ENCODE peak calls at places on chromosomes 13 and 19, in six cellular contexts. B is HCT116, F is A549, E is K562, M is GM12878, X is GM23338. V is an unnamed sample.

GRCh38 chr13:39310961-39311360 is 272.7 kb downstream of the NHLRC3 start:
- DNase-seq in B (no peak), F (no peak), E (no peak), M (no peak), X (no peak), V (no peak)

GRCh38 chr13:44277459-44277858 is 96.2 kb upstream of the SERP2 start:
- DNase-seq in B (no peak), F (no peak), E (no peak), M (no peak), X (no peak), V (no peak)

GRCh38 chr19:29623726-29624488 is 17.8 kb downstream of the POP4 start:
- DNase-seq in B (no peak), F (no peak), E (peak; percentile 38), M (no peak), X (no peak), V (no peak)

GRCh38 chr19:11736696-11737095 is 2.0 kb downstream of the ZNF823 start:
- DNase-seq in B (no peak), F (no peak), E (peak; percentile 76), M (peak; percentile 40), X (peak; percentile 3), V (no peak)

GRCh38 chr19:934865-935422 is 9.1 kb downstream of the ARID3A start:
- DNase-seq in B (no peak), F (peak; percentile 38), E (no peak), M (no peak), X (no peak), V (no peak)

GRCh38 chr13:67353031-67353430 is 122.9 kb upstream of the PCDH9 start:
- DNase-seq in B (no peak), F (no peak), E (no peak), M (no peak), X (no peak), V (no peak)

GRCh38 chr19:13079542-13079986 is 23.1 kb downstream of the LYL1 start:
- DNase-seq in B (no peak), F (no peak), E (peak; percentile 88), M (no peak), X (no peak), V (no peak)

GRCh38 chr19:45955905-45956608 is 17.6 kb downstream of the NOVA2 start:
- DNase-seq in B (peak; percentile 35), F (peak; percentile 81), E (no peak), M (no peak), X (no peak), V (no peak)

GRCh38 chr19:31338069-31338767 is 11.0 kb downstream of the TSHZ3 start:
- DNase-seq in B (no peak), F (peak; percentile 50), E (peak; percentile 56), M (no peak), X (peak; percentile 89), V (no peak)

GRCh38 chr13:114263590-114263989 is 17.8 kb upstream of the UPF3A start:
- DNase-seq in B (no peak), F (no peak), E (no peak), M (peak; percentile 9), X (no peak), V (no peak)

GRCh38 chr13:67383358-67383757 is 153.2 kb upstream of the PCDH9 start:
- DNase-seq in B (no peak), F (peak; percentile 29), E (no peak), M (no peak), X (no peak), V (peak; percentile 30)

GRCh38 chr19:46461537-46461936 is 9.8 kb downstream of the PNMA8A start:
- DNase-seq in B (no peak), F (no peak), E (no peak), M (no peak), X (no peak), V (no peak)

GRCh38 chr13:52459668-52460067 is 4.4 kb downstream of the CKAP2 start:
- DNase-seq in B (no peak), F (no peak), E (no peak), M (no peak), X (no peak), V (peak; percentile 38)

GRCh38 chr13:36919833-36920611 is at the start of gene SMAD9:
- DNase-seq in B (peak; percentile 1), F (peak; percentile 18), E (peak; percentile 52), M (no peak), X (peak; percentile 78), V (no peak)

GRCh38 chr19:34904846-34905527 is 21.7 kb upstream of the ZNF30 start:
- DNase-seq in B (no peak), F (no peak), E (no peak), M (no peak), X (peak; percentile 61), V (no peak)

GRCh38 chr13:73168993-73169401 is 110.2 kb downstream of the KLF5 start:
- DNase-seq in B (no peak), F (no peak), E (no peak), M (no peak), X (no peak), V (no peak)

GRCh38 chr19:50933640-50934039 is 19.2 kb downstream of the KLK5 start:
- DNase-seq in B (no peak), F (peak; percentile 84), E (no peak), M (no peak), X (no peak), V (no peak)
- TF ChIP-seq REST in B (no peak), F (no peak), E (no peak), M (no peak), X (no peak), V (no peak)

GRCh38 chr13:48782429-48782840 is 128.7 kb downstream of the CYSLTR2 start:
- DNase-seq in B (no peak), F (peak; percentile 4), E (no peak), M (no peak), X (no peak), V (no peak)

GRCh38 chr13:48783831-48784230 is 130.1 kb downstream of the CYSLTR2 start:
- DNase-seq in B (no peak), F (no peak), E (no peak), M (no peak), X (no peak), V (no peak)

GRCh38 chr13:48783181-48783630 is 129.5 kb downstream of the CYSLTR2 start:
- DNase-seq in B (no peak), F (peak; percentile 88), E (no peak), M (no peak), X (no peak), V (peak; percentile 4)

GRCh38 chr13:48778551-48779088 is 124.9 kb downstream of the CYSLTR2 start:
- DNase-seq in B (no peak), F (no peak), E (no peak), M (no peak), X (no peak), V (no peak)

DNA sequence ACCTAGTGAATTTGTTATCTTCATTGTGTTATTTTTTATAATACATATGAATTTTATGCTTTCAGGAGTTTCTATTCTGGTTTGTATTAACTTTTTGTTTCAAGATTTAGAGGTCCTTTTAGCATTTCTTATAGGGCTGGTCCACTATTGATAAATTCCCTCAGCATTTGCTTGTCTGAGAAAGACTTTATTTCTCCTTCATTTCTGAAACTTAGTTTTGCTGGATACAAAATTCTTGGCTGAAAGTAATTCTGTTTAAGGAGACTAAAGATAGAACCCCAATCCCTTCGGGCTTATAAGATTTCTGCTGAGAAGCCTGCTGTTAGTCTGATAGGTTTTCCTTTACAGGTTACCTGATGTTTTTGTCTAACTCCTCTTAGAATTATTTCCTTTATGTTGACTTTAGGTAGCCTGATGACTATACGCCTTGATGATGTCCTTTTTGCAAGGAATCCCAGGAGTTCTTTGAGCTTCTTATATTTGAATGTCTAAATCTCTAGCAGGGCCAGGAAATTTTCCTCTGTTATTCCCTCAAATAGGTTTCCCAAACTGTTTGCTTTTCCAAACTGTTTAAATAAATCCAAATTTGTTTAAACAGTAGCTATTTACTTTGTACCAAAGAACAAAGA is 127.1 kb downstream of the CYSLTR2 start:
- DNase-seq in B (no peak), F (no peak), E (no peak), M (no peak), X (no peak), V (no peak)
- TF ChIP-seq REST in B (no peak), F (no peak), E (no peak), M (no peak), X (no peak), V (no peak)

DNA sequence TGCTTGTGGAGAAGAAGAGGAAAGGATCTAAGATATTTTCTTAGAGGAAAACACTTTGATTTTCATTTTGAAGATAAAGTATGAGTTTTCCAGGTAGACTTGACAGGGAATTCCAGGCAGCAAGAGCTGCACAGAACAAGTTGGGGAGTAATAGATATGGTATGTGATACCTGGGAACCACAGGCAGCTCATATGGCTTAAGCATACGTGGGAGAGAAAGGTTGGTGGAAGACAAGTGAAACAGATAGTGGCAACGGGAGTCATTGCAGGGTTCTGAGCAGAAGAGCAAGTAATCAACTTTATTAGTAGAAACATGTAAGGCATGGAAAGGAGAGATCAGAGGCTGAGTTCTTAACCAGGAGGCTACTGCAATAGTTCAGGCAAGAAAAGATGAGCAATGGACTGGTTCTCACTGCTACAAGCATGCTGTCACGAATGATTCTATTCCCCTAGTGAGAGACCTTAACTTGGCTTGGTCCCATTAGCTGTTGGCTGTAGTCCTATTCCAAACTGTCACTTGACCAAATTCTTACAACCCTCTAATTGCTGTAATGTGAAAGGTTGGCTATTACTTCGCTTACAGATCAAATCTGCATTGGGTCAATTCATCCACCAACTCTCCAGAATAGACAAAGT is 217.9 kb downstream of the VWA8 start:
- DNase-seq in B (no peak), F (no peak), E (no peak), M (no peak), X (no peak), V (no peak)
- TF ChIP-seq REST in B (no peak), F (no peak), E (no peak), M (no peak), X (no peak), V (no peak)

GRCh38 chr19:49589391-49589790 is 1.6 kb upstream of the PRR12 start:
- DNase-seq in B (no peak), F (no peak), E (no peak), M (no peak), X (no peak), V (no peak)

GRCh38 chr19:49590071-49590970 is 661 bp upstream of the PRR12 start:
- DNase-seq in B (peak; percentile 97), F (peak; percentile 99), E (peak; percentile 97), M (peak; percentile 91), X (peak; percentile 100), V (peak; percentile 56)

GRCh38 chr19:49590971-49591730 is at the start of gene PRR12:
- DNase-seq in B (no peak), F (peak; percentile 88), E (peak; percentile 89), M (no peak), X (peak; percentile 83), V (no peak)

GRCh38 chr19:49587227-49587626 is 3.8 kb upstream of the PRR12 start:
- DNase-seq in B (no peak), F (no peak), E (no peak), M (no peak), X (no peak), V (no peak)

DNA sequence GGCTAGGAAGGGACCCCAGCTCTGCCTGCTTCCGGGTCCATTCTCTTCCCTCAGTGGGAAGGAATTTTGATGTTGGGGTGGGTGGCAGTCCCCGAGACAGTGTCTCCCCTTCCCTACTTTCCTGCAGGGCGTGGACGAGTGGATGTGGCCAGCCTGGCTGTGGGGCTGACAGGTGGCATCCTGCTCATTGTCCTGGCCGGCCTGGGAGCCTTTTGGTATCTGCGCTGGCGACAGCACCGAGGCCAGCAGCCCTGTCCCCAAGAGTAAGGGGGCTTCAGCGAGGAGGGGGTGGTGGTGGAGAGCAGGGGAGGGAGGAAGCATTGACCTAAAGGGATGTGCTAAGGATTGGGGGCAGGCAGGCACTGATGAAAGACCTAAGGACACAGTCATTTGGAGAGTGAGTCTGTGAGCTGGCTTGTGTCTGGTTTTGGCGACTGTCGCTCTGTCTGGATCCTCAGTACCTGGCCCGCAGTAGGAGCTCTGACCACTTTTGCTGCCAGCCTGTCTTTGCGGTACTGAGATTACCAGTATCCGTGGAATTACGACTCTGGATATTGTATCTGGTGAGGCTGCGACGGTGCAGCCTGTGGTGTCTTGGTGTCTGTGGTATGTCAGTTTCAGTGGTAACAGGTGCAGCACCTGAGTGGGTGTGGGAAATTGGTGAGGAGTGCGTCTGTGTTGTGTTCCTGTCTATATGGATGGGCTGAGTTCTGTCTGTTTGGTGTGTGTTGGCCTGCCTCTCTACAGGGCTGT is 2.4 kb upstream of the PRR12 start:
- DNase-seq in B (no peak), F (no peak), E (no peak), M (no peak), X (no peak), V (no peak)
- TF ChIP-seq REST in B (no peak), F (no peak), E (no peak), M (no peak), X (no peak), V (no peak)

V was measured in Panc1.